ENCODE peak calls at places on chromosomes 6 and 20, in five cellular contexts. One of them, this sample, is unnamed.
A peak's percentile ranks its signal among the peaks of the same experiment; 100 is the strongest.

GRCh38 chr6:118488631-118489030 is 59.5 kb upstream of the PLN start:
- DNase-seq in PC-3: no peak
- DNase-seq in HCT116: no peak
- DNase-seq in SK-N-SH: no peak
- DNase-seq in hepatocyte: no peak
- DNase-seq in this sample: no peak

GRCh38 chr6:153015094-153015645 is 12.7 kb upstream of the MTRF1L start:
- DNase-seq in PC-3: no peak
- DNase-seq in HCT116: no peak
- DNase-seq in SK-N-SH: no peak
- DNase-seq in hepatocyte: no peak
- DNase-seq in this sample: no peak

GRCh38 chr20:2869381-2869780 is 3.9 kb upstream of the PTPRA start:
- DNase-seq in PC-3: no peak
- DNase-seq in HCT116: no peak
- DNase-seq in SK-N-SH: no peak
- DNase-seq in hepatocyte: no peak
- DNase-seq in this sample: no peak

GRCh38 chr6:166862287-166862977 is 93.9 kb downstream of the RNASET2 start:
- DNase-seq in PC-3: no peak
- DNase-seq in HCT116: no peak
- DNase-seq in SK-N-SH: peak; percentile 93
- DNase-seq in hepatocyte: peak; percentile 42
- DNase-seq in this sample: no peak

GRCh38 chr20:12535770-12536169 is 473.0 kb upstream of the SPTLC3 start:
- DNase-seq in PC-3: no peak
- DNase-seq in HCT116: no peak
- DNase-seq in SK-N-SH: no peak
- DNase-seq in hepatocyte: no peak
- DNase-seq in this sample: no peak

GRCh38 chr20:45114465-45115385 is at the start of gene WFDC5:
- DNase-seq in PC-3: no peak
- DNase-seq in HCT116: no peak
- DNase-seq in SK-N-SH: no peak
- DNase-seq in hepatocyte: no peak
- DNase-seq in this sample: peak; percentile 1

GRCh38 chr6:3419624-3420272 is 37.1 kb downstream of the SLC22A23 start:
- DNase-seq in PC-3: peak; percentile 89
- DNase-seq in HCT116: no peak
- DNase-seq in SK-N-SH: no peak
- DNase-seq in hepatocyte: peak; percentile 54
- DNase-seq in this sample: no peak

GRCh38 chr6:155042983-155043382 is 47.9 kb downstream of the TIAM2 start:
- DNase-seq in PC-3: no peak
- DNase-seq in HCT116: no peak
- DNase-seq in SK-N-SH: no peak
- DNase-seq in hepatocyte: no peak
- DNase-seq in this sample: no peak

GRCh38 chr20:33645072-33645358 is 17.1 kb upstream of the C20orf144 start:
- DNase-seq in PC-3: no peak
- DNase-seq in HCT116: no peak
- DNase-seq in SK-N-SH: peak; percentile 19
- DNase-seq in hepatocyte: no peak
- DNase-seq in this sample: no peak

GRCh38 chr6:84638286-84638685 is 126.1 kb downstream of the TBX18 start:
- DNase-seq in PC-3: no peak
- DNase-seq in HCT116: no peak
- DNase-seq in SK-N-SH: no peak
- DNase-seq in hepatocyte: no peak
- DNase-seq in this sample: no peak

GRCh38 chr6:166228839-166229528 is 61.3 kb upstream of the TBXT start:
- DNase-seq in PC-3: no peak
- DNase-seq in HCT116: no peak
- DNase-seq in SK-N-SH: no peak
- DNase-seq in hepatocyte: no peak
- DNase-seq in this sample: peak; percentile 66

GRCh38 chr6:14270925-14271791 is 153.6 kb downstream of the CD83 start:
- DNase-seq in PC-3: peak; percentile 99
- DNase-seq in HCT116: peak; percentile 99
- DNase-seq in SK-N-SH: no peak
- DNase-seq in hepatocyte: no peak
- DNase-seq in this sample: no peak

GRCh38 chr6:142679907-142680306 is 265.1 kb downstream of the HIVEP2 start:
- DNase-seq in PC-3: no peak
- DNase-seq in HCT116: no peak
- DNase-seq in SK-N-SH: no peak
- DNase-seq in hepatocyte: no peak
- DNase-seq in this sample: no peak

GRCh38 chr20:47789081-47789998 is 4.1 kb upstream of the SULF2 start:
- DNase-seq in PC-3: peak; percentile 79
- DNase-seq in HCT116: no peak
- DNase-seq in SK-N-SH: peak; percentile 52
- DNase-seq in hepatocyte: peak; percentile 51
- DNase-seq in this sample: no peak

GRCh38 chr6:108203189-108204119 is 37.6 kb downstream of the NR2E1 start:
- DNase-seq in PC-3: no peak
- DNase-seq in HCT116: no peak
- DNase-seq in SK-N-SH: no peak
- DNase-seq in hepatocyte: no peak
- DNase-seq in this sample: no peak

GRCh38 chr6:32967151-32968091 is 973 bp upstream of the BRD2 start:
- DNase-seq in PC-3: peak; percentile 64
- DNase-seq in HCT116: peak; percentile 73
- DNase-seq in SK-N-SH: peak; percentile 49
- DNase-seq in hepatocyte: peak; percentile 56
- DNase-seq in this sample: peak; percentile 62

GRCh38 chr6:26020291-26020982 is 57.8 kb downstream of the TRIM38 start:
- DNase-seq in PC-3: peak; percentile 97
- DNase-seq in HCT116: peak; percentile 92
- DNase-seq in SK-N-SH: peak; percentile 87
- DNase-seq in hepatocyte: peak; percentile 84
- DNase-seq in this sample: peak; percentile 83

GRCh38 chr6:113540491-113540890 is 316.7 kb upstream of the MARCKS start:
- DNase-seq in PC-3: peak; percentile 33
- DNase-seq in HCT116: no peak
- DNase-seq in SK-N-SH: no peak
- DNase-seq in hepatocyte: no peak
- DNase-seq in this sample: no peak

DNA sequence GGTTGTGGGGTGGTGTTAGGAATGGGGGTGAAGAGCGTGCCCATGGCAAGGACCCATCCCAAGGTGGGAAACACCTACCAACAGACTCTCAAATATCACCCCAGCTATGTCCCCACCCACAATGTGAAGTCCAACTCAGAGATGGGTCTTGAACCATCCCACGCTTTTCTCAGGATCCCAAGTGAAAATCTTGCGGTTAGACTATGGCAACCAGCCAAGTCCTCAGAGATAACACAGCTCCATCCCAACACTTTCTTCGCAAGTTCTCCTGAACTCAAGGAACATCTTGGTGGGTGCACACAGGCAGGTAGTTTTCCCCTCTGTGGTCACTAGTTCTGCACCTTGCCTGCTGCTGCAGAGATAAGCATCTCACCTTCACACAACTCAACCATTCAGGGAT is 116.0 kb downstream of the CDC5L start:
- DNase-seq in PC-3: no peak
- DNase-seq in HCT116: no peak
- DNase-seq in SK-N-SH: no peak
- DNase-seq in hepatocyte: no peak
- DNase-seq in this sample: no peak
- H3K9me2 ChIP-seq in PC-3: peaks cover 4% of the 10 kb centered on the region
- H3K9me2 ChIP-seq in HCT116: no peaks in the 10 kb centered on the region
- H3K9me2 ChIP-seq in SK-N-SH: no peaks in the 10 kb centered on the region
- H3K9me2 ChIP-seq in hepatocyte: no peaks in the 10 kb centered on the region
- H3K9me2 ChIP-seq in this sample: no peaks in the 10 kb centered on the region

DNA sequence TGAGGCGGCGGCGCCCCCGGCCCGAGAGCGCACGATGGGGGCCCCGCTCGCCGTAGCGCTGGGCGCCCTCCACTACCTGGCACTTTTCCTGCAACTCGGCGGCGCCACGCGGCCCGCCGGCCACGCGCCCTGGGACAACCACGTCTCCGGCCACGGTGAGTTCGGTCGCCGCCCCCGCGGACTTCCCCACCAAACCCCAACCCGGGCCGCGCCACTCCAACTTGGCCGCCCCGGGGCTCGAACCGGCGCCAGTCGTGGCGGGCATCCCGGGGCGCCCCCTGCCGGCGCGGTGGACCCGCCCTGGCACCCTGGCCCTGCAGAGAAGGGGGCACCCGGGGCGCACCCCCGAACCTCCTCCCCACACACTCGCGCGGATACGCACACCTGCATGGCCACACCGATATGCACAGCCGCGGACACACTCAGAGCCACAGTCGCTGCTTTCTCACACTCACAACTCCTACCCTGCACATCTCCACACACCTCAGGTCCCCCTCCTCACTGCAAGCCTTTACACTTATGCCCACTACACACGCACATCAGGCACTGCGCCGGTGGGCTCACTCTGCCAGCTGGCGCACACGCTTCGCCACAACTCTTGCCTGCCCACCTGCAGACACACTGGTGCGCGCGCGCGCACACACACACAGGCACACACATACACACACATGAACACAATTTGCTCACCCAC is 535 bp downstream of the VSTM2L start:
- DNase-seq in PC-3: no peak
- DNase-seq in HCT116: no peak
- DNase-seq in SK-N-SH: peak; percentile 82
- DNase-seq in hepatocyte: no peak
- DNase-seq in this sample: no peak
- TF ChIP-seq CTCF in PC-3: peak; percentile 70
- TF ChIP-seq CTCF in HCT116: no peak
- TF ChIP-seq CTCF in SK-N-SH: peak; percentile 53
- TF ChIP-seq CTCF in hepatocyte: peak; percentile 31
- TF ChIP-seq CTCF in this sample: no peak

GRCh38 chr20:9407805-9408421 is 106.5 kb upstream of the LAMP5 start:
- DNase-seq in PC-3: peak; percentile 92
- DNase-seq in HCT116: peak; percentile 54
- DNase-seq in SK-N-SH: peak; percentile 57
- DNase-seq in hepatocyte: peak; percentile 77
- DNase-seq in this sample: peak; percentile 73
- H3K27ac ChIP-seq in PC-3: peak overlapping the region; percentile 73
- H3K27ac ChIP-seq in HCT116: no peak overlapping the region
- H3K27ac ChIP-seq in SK-N-SH: peak overlapping the region; percentile 81
- H3K27ac ChIP-seq in hepatocyte: no peak overlapping the region
- H3K27ac ChIP-seq in this sample: no peak overlapping the region

GRCh38 chr6:123430966-123431365 is 205.8 kb downstream of the TRDN start:
- DNase-seq in PC-3: no peak
- DNase-seq in HCT116: no peak
- DNase-seq in SK-N-SH: no peak
- DNase-seq in hepatocyte: no peak
- DNase-seq in this sample: no peak
- H3K9me2 ChIP-seq in PC-3: no peaks in the 10 kb centered on the region
- H3K9me2 ChIP-seq in HCT116: no peaks in the 10 kb centered on the region
- H3K9me2 ChIP-seq in SK-N-SH: no peaks in the 10 kb centered on the region
- H3K9me2 ChIP-seq in hepatocyte: no peaks in the 10 kb centered on the region
- H3K9me2 ChIP-seq in this sample: no peaks in the 10 kb centered on the region

GRCh38 chr6:77463881-77464867 is 883 bp upstream of the HTR1B start:
- DNase-seq in PC-3: no peak
- DNase-seq in HCT116: no peak
- DNase-seq in SK-N-SH: no peak
- DNase-seq in hepatocyte: peak; percentile 33
- DNase-seq in this sample: no peak

GRCh38 chr6:77468939-77469338 is 5.6 kb upstream of the HTR1B start:
- DNase-seq in PC-3: no peak
- DNase-seq in HCT116: no peak
- DNase-seq in SK-N-SH: no peak
- DNase-seq in hepatocyte: no peak
- DNase-seq in this sample: no peak

GRCh38 chr6:77467038-77467437 is 3.7 kb upstream of the HTR1B start:
- DNase-seq in PC-3: peak; percentile 29
- DNase-seq in HCT116: no peak
- DNase-seq in SK-N-SH: no peak
- DNase-seq in hepatocyte: peak; percentile 11
- DNase-seq in this sample: no peak

GRCh38 chr6:77463308-77463880 is at the start of gene HTR1B:
- DNase-seq in PC-3: no peak
- DNase-seq in HCT116: no peak
- DNase-seq in SK-N-SH: no peak
- DNase-seq in hepatocyte: peak; percentile 41
- DNase-seq in this sample: no peak

GRCh38 chr6:77466055-77467028 is 3.1 kb upstream of the HTR1B start:
- DNase-seq in PC-3: peak; percentile 32
- DNase-seq in HCT116: no peak
- DNase-seq in SK-N-SH: peak; percentile 54
- DNase-seq in hepatocyte: peak; percentile 86
- DNase-seq in this sample: peak; percentile 73
- TF ChIP-seq CTCF in PC-3: peak; percentile 56
- TF ChIP-seq CTCF in HCT116: peak; percentile 30
- TF ChIP-seq CTCF in SK-N-SH: peak; percentile 79
- TF ChIP-seq CTCF in hepatocyte: peak; percentile 80
- TF ChIP-seq CTCF in this sample: peak; percentile 87

DNA sequence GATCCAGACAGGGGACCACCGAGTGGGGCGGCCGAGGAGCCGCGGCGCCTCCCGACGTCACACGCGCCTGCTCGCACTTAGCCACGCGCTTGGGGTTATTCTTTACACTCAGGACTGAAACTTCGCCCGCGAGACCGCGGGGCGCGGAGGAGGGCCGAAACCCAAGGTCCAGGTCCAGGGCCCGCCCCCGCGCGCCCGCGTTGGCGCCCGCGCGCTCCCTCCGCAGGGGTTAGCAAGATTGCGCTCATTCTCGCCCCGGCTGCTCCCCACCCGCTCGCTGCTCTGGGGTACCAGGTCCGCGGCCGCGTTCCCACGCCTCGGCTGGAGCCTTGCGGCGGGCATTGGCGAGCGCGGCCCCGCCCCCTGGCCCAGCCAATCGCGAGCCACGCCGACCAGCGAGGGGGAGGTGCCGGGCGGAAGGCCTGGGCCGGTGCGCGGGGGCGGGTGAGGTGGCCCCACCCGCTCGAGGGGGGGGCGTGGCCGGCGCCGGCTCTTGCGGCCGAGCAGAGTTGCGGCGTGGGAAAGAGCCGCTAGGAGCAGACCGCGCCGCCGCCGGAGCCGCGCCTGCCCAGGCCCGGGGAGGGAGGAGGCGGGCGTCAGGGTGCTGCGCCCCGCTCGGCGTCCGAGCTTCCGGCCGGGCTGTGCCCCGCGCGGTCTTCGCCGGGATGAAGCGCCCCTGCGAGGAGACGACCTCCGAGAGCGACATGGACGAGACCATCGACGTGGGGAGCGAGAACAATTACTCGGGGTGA is at the start of gene HEY2:
- DNase-seq in PC-3: peak; percentile 69
- DNase-seq in HCT116: peak; percentile 45
- DNase-seq in SK-N-SH: peak; percentile 99
- DNase-seq in hepatocyte: peak; percentile 96
- DNase-seq in this sample: peak; percentile 95
- H3K27ac ChIP-seq in PC-3: no peak within 1 kb of the TSS
- H3K27ac ChIP-seq in HCT116: no peak within 1 kb of the TSS
- H3K27ac ChIP-seq in SK-N-SH: no peak within 1 kb of the TSS
- H3K27ac ChIP-seq in hepatocyte: no peak within 1 kb of the TSS
- H3K27ac ChIP-seq in this sample: peak within 1 kb of the TSS; percentile 94

GRCh38 chr20:51768759-51769517 is 748 bp upstream of the ATP9A start:
- DNase-seq in PC-3: no peak
- DNase-seq in HCT116: no peak
- DNase-seq in SK-N-SH: no peak
- DNase-seq in hepatocyte: no peak
- DNase-seq in this sample: no peak
- H3K9me2 ChIP-seq in PC-3: no peaks in the 10 kb centered on the region
- H3K9me2 ChIP-seq in HCT116: no peaks in the 10 kb centered on the region
- H3K9me2 ChIP-seq in SK-N-SH: no peaks in the 10 kb centered on the region
- H3K9me2 ChIP-seq in hepatocyte: no peaks in the 10 kb centered on the region
- H3K9me2 ChIP-seq in this sample: no peaks in the 10 kb centered on the region